ENCODE peak calls at places on chromosomes 3 and 15, in nine cellular contexts. V is SJSA1; H is NCI-H446; Q is stimulated activated CD8-positive, alpha-beta memory T cell treated with anti-CD3 and anti-CD28 coated beads, Interleukin-2, amount 100 ng/mL, for 48 hours; A is activated CD8-positive, alpha-beta memory T cell treated with anti-CD3 and anti-CD28 coated beads, Interleukin-2, amount 50 U/mL, for 4 hours; W is GOT3; D is GM13977; T is nephron progenitor cell; C is activated T-helper 1 cell treated with anti-CD3 and anti-CD28 coated beads, Interleukin-2, amount 50 U/mL, for 16 hours. N is an unnamed sample.

GRCh38 chr3:149618151-149619123 is 39.4 kb downstream of the WWTR1 start:
- DNase-seq in V (no peak), H (peak; percentile 98), Q (no peak), A (no peak), W (no peak), D (no peak), T (no peak), C (no peak), N (no peak)

GRCh38 chr3:187958432-187959003 is 195.4 kb upstream of the LPP start:
- DNase-seq in V (no peak), H (no peak), Q (peak; percentile 30), A (peak; percentile 57), W (no peak), D (no peak), T (no peak), C (peak; percentile 26), N (no peak)

GRCh38 chr3:50324351-50325144 is 2.0 kb upstream of the HYAL2 start:
- DNase-seq in V (peak; percentile 43), H (peak; percentile 65), Q (peak; percentile 57), A (peak; percentile 66), W (no peak), D (peak; percentile 80), T (peak; percentile 85), C (no peak), N (peak; percentile 75)

GRCh38 chr15:64732156-64732860 is 43.1 kb downstream of the RBPMS2 start:
- DNase-seq in V (no peak), H (no peak), Q (no peak), A (no peak), W (no peak), D (no peak), T (no peak), C (no peak), N (no peak)

GRCh38 chr3:149581248-149581647 is 76.6 kb downstream of the WWTR1 start:
- DNase-seq in V (no peak), H (no peak), Q (no peak), A (no peak), W (no peak), D (no peak), T (no peak), C (no peak), N (peak; percentile 55)

GRCh38 chr15:28955686-28956421 is 70.1 kb downstream of the APBA2 start:
- DNase-seq in V (peak; percentile 74), H (no peak), Q (no peak), A (no peak), W (no peak), D (no peak), T (no peak), C (no peak), N (no peak)

GRCh38 chr3:184448321-184449160 is 68.7 kb downstream of the CHRD start:
- DNase-seq in V (peak; percentile 87), H (no peak), Q (no peak), A (no peak), W (no peak), D (no peak), T (no peak), C (no peak), N (peak; percentile 72)

GRCh38 chr3:197393711-197394110 is 95.3 kb upstream of the DLG1 start:
- DNase-seq in V (no peak), H (no peak), Q (no peak), A (no peak), W (no peak), D (peak; percentile 2), T (no peak), C (no peak), N (no peak)

GRCh38 chr3:176595307-176595706 is 602.0 kb downstream of the TBL1XR1 start:
- DNase-seq in V (no peak), H (no peak), Q (no peak), A (no peak), W (no peak), D (no peak), T (no peak), C (no peak), N (peak; percentile 53)

GRCh38 chr3:165725296-165725695 is 111.9 kb downstream of the BCHE start:
- DNase-seq in V (no peak), H (no peak), Q (no peak), A (no peak), W (no peak), D (no peak), T (no peak), C (no peak), N (no peak)

GRCh38 chr3:112086018-112086854 is at the start of gene C3orf52:
- DNase-seq in V (peak; percentile 89), H (peak; percentile 50), Q (peak; percentile 58), A (peak; percentile 55), W (peak; percentile 41), D (peak; percentile 86), T (peak; percentile 92), C (peak; percentile 29), N (peak; percentile 92)

GRCh38 chr3:159654183-159655134 is 334.2 kb upstream of the IL12A start:
- DNase-seq in V (no peak), H (no peak), Q (no peak), A (no peak), W (no peak), D (no peak), T (no peak), C (no peak), N (no peak)

N was measured in GM23248.